ENCODE peak calls at places on chromosome 11, in nine cellular contexts. D is left cardiac atrium; C is activated CD4-positive, alpha-beta T cell treated with anti-CD3 and anti-CD28 coated beads for 4 hours; U is G401; N is LoVo; F is activated T-helper 1 cell treated with anti-CD3 and anti-CD28 coated beads, Interleukin-12 subunit alpha, Interleukin-12 subunit beta, Interleukin-2, Interleukin-4 antibody, amounts not matched to agents 30 ng/mL and 10 ng/mL and 1 ng/mL, durations not matched to agents 14 hours and 24 hours and 36 hours; Q is SJSA1; Y is AG09309; B is heart right ventricle. H is an unnamed sample.

GRCh38 chr11:125167292-125167953 is 2.9 kb downstream of the PKNOX2 start:
- DNase-seq in D (peak), C (no peak), U (no peak), N (no peak), F (no peak), Q (no peak), Y (no peak), B (peak), H (no peak)

GRCh38 chr11:66844496-66845142 is 1.4 kb downstream of the RCE1 start:
- DNase-seq in D (no peak), C (no peak), U (no peak), N (no peak), F (no peak), Q (no peak), Y (no peak), B (no peak), H (no peak)

GRCh38 chr11:61195016-61195695 is 8.2 kb upstream of the PGA3 start:
- DNase-seq in D (no peak), C (no peak), U (peak), N (no peak), F (no peak), Q (peak), Y (no peak), B (no peak), H (no peak)

GRCh38 chr11:19432370-19433163 is 191.8 kb upstream of the E2F8 start:
- DNase-seq in D (no peak), C (no peak), U (no peak), N (no peak), F (no peak), Q (no peak), Y (peak), B (no peak), H (no peak)

GRCh38 chr11:64208796-64209562 is 2.5 kb downstream of the FERMT3 start:
- DNase-seq in D (no peak), C (no peak), U (no peak), N (no peak), F (no peak), Q (no peak), Y (no peak), B (no peak), H (no peak)

GRCh38 chr11:14029971-14030531 is 67.5 kb downstream of the SPON1 start:
- DNase-seq in D (peak), C (no peak), U (peak), N (no peak), F (no peak), Q (no peak), Y (peak), B (peak), H (peak)

GRCh38 chr11:129117595-129118350 is 74.4 kb downstream of the ARHGAP32 start:
- DNase-seq in D (no peak), C (peak), U (peak), N (peak), F (no peak), Q (no peak), Y (peak), B (no peak), H (peak)

GRCh38 chr11:45580399-45580798 is 85.0 kb downstream of the CHST1 start:
- DNase-seq in D (no peak), C (no peak), U (no peak), N (peak), F (no peak), Q (no peak), Y (no peak), B (no peak), H (no peak)

GRCh38 chr11:62427630-62428233 is 8.9 kb downstream of the SCGB1A1 start:
- DNase-seq in D (no peak), C (no peak), U (no peak), N (no peak), F (peak), Q (no peak), Y (no peak), B (no peak), H (no peak)

GRCh38 chr11:111303476-111303875 is 5.1 kb downstream of the POU2AF3 start:
- DNase-seq in D (no peak), C (no peak), U (no peak), N (peak), F (no peak), Q (no peak), Y (no peak), B (no peak), H (peak)

GRCh38 chr11:13337986-13338436 is 60.4 kb downstream of the BMAL1 start:
- DNase-seq in D (no peak), C (no peak), U (no peak), N (no peak), F (no peak), Q (no peak), Y (peak), B (no peak), H (peak)

GRCh38 chr11:110472858-110473257 is 43.1 kb downstream of the FDX1 start:
- DNase-seq in D (no peak), C (no peak), U (no peak), N (peak), F (no peak), Q (no peak), Y (no peak), B (no peak), H (no peak)

GRCh38 chr11:101863361-101863760 is 51.4 kb upstream of the CEP126 start:
- DNase-seq in D (no peak), C (no peak), U (no peak), N (no peak), F (no peak), Q (no peak), Y (no peak), B (no peak), H (no peak)

GRCh38 chr11:68661697-68662603 is 22.4 kb upstream of the GAL start:
- DNase-seq in D (no peak), C (no peak), U (no peak), N (no peak), F (no peak), Q (no peak), Y (no peak), B (no peak), H (no peak)

GRCh38 chr11:134170177-134170908 is 53.4 kb downstream of the NCAPD3 start:
- DNase-seq in D (no peak), C (no peak), U (no peak), N (no peak), F (no peak), Q (no peak), Y (no peak), B (no peak), H (no peak)